ENCODE peak calls at places on chromosomes 16 and 17, in six cellular contexts. D is nephron progenitor cell; G is osteoblast; W is progenitor cell of endocrine pancreas; E is stimulated activated CD8-positive, alpha-beta memory T cell treated with anti-CD3 and anti-CD28 coated beads, Interleukin-12 subunit alpha, Interleukin-12 subunit beta, amount 100 ng/mL, for 4 hours; L is sigmoid colon. K is an unnamed sample.

GRCh38 chr16:14199624-14200023 is 128.5 kb downstream of the MRTFB start:
- DNase-seq in D (no peak), G (no peak), W (no peak), E (no peak), L (no peak), K (peak; percentile 58)

GRCh38 chr17:41633498-41634197 is 9.3 kb upstream of the KRT17 start:
- DNase-seq in D (no peak), G (peak; percentile 30), W (no peak), E (no peak), L (no peak), K (no peak)

GRCh38 chr17:29038511-29039300 is 4.2 kb upstream of the PIPOX start:
- DNase-seq in D (no peak), G (no peak), W (no peak), E (no peak), L (no peak), K (no peak)

GRCh38 chr17:28499366-28499668 is 6.8 kb upstream of the FOXN1 start:
- DNase-seq in D (no peak), G (peak; percentile 53), W (no peak), E (no peak), L (no peak), K (no peak)

GRCh38 chr16:18024566-18024965 is 312.0 kb downstream of the NPIPA8 start:
- DNase-seq in D (no peak), G (no peak), W (no peak), E (no peak), L (no peak), K (no peak)

GRCh38 chr16:1054660-1055556 is 17.6 kb upstream of the SSTR5 start:
- DNase-seq in D (peak; percentile 86), G (peak; percentile 99), W (peak; percentile 69), E (no peak), L (no peak), K (peak; percentile 92)

GRCh38 chr17:64622931-64623654 is 39.0 kb downstream of the SMURF2 start:
- DNase-seq in D (no peak), G (peak; percentile 63), W (no peak), E (no peak), L (no peak), K (peak; percentile 59)

GRCh38 chr16:11007714-11008240 is 63.4 kb downstream of the CLEC16A start:
- DNase-seq in D (no peak), G (peak; percentile 18), W (no peak), E (no peak), L (no peak), K (no peak)

GRCh38 chr17:78383725-78384471 is 5.4 kb downstream of the PGS1 start:
- DNase-seq in D (no peak), G (peak; percentile 97), W (no peak), E (no peak), L (peak; percentile 93), K (peak; percentile 93)

GRCh38 chr17:48510761-48511604 is 19.8 kb downstream of the HOXB1 start:
- DNase-seq in D (no peak), G (peak; percentile 84), W (no peak), E (no peak), L (no peak), K (peak; percentile 45)

GRCh38 chr17:59427425-59427921 is 96.0 kb downstream of the YPEL2 start:
- DNase-seq in D (no peak), G (peak; percentile 63), W (no peak), E (no peak), L (no peak), K (peak; percentile 65)

GRCh38 chr17:16407911-16408588 is 7.3 kb upstream of the TRPV2 start:
- DNase-seq in D (peak; percentile 18), G (peak; percentile 59), W (no peak), E (no peak), L (peak; percentile 87), K (peak; percentile 29)

GRCh38 chr16:54204756-54205155 is 81.8 kb downstream of the IRX3 start:
- DNase-seq in D (no peak), G (peak; percentile 35), W (no peak), E (no peak), L (peak; percentile 25), K (no peak)

GRCh38 chr17:58321571-58322525 is 6.7 kb downstream of the TSPOAP1 start:
- DNase-seq in D (no peak), G (peak; percentile 92), W (no peak), E (no peak), L (no peak), K (no peak)

GRCh38 chr16:21598676-21599157 is 660 bp upstream of the METTL9 start:
- DNase-seq in D (no peak), G (peak; percentile 75), W (no peak), E (no peak), L (no peak), K (peak; percentile 28)

GRCh38 chr16:74998481-74999207 is at the start of gene ZNRF1:
- DNase-seq in D (peak; percentile 95), G (peak; percentile 99), W (peak; percentile 88), E (peak; percentile 74), L (peak; percentile 92), K (peak; percentile 98)

GRCh38 chr17:39863918-39864746 is at the start of gene IKZF3:
- DNase-seq in D (peak; percentile 77), G (peak; percentile 54), W (peak; percentile 47), E (peak; percentile 71), L (no peak), K (peak; percentile 52)

GRCh38 chr17:550041-550398 is 164.6 kb downstream of the VPS53 start:
- DNase-seq in D (no peak), G (no peak), W (no peak), E (no peak), L (no peak), K (peak; percentile 23)

GRCh38 chr17:63247706-63248105 is 198.4 kb downstream of the CYB561 start:
- DNase-seq in D (no peak), G (peak; percentile 62), W (no peak), E (no peak), L (no peak), K (no peak)

GRCh38 chr16:11075163-11075562 is 130.8 kb downstream of the CLEC16A start:
- DNase-seq in D (no peak), G (no peak), W (no peak), E (no peak), L (peak; percentile 21), K (no peak)

GRCh38 chr17:52064791-52065211 is 93.7 kb downstream of the CA10 start:
- DNase-seq in D (no peak), G (peak; percentile 50), W (no peak), E (no peak), L (no peak), K (peak; percentile 24)

GRCh38 chr16:84990782-84991181 is 20.6 kb downstream of the ZDHHC7 start:
- DNase-seq in D (no peak), G (no peak), W (no peak), E (no peak), L (no peak), K (no peak)

GRCh38 chr17:62802531-62803205 is 5.4 kb downstream of the MARCHF10 start:
- DNase-seq in D (peak; percentile 47), G (no peak), W (no peak), E (no peak), L (no peak), K (no peak)

K was measured in AG20443.